ENCODE peak calls at places on chromosome 18, in five cellular contexts. I is tibial artery, T is RWPE1, L is substantia nigra, S is PC-9. B is an unnamed sample.

GRCh38 chr18:42801706-42802105 is 313.8 kb downstream of the RIT2 start:
- DNase-seq in I (no peak), T (no peak), L (no peak), S (no peak), B (no peak)

GRCh38 chr18:77478619-77479018 is 229.0 kb downstream of the GALR1 start:
- DNase-seq in I (peak), T (peak), L (no peak), S (no peak), B (no peak)

GRCh38 chr18:44803019-44803650 is 122.4 kb downstream of the SETBP1 start:
- DNase-seq in I (peak), T (no peak), L (no peak), S (no peak), B (no peak)

GRCh38 chr18:13756671-13757070 is 30.2 kb downstream of the RNMT start:
- DNase-seq in I (no peak), T (no peak), L (no peak), S (no peak), B (no peak)

GRCh38 chr18:3713166-3713565 is 263.2 kb downstream of the TGIF1 start:
- DNase-seq in I (no peak), T (no peak), L (no peak), S (no peak), B (no peak)

GRCh38 chr18:37334494-37335125 is 231.0 kb downstream of the CELF4 start:
- DNase-seq in I (no peak), T (no peak), L (no peak), S (no peak), B (peak)

GRCh38 chr18:62778976-62779869 is 63.9 kb downstream of the PHLPP1 start:
- DNase-seq in I (no peak), T (no peak), L (no peak), S (no peak), B (no peak)

GRCh38 chr18:45621068-45621511 is 5.8 kb downstream of the SLC14A2 start:
- DNase-seq in I (peak), T (peak), L (no peak), S (no peak), B (peak)

GRCh38 chr18:62523255-62523588 is 397 bp downstream of the ZCCHC2 start:
- DNase-seq in I (no peak), T (no peak), L (no peak), S (no peak), B (no peak)

GRCh38 chr18:44841221-44841620 is 160.5 kb downstream of the SETBP1 start:
- DNase-seq in I (no peak), T (no peak), L (no peak), S (no peak), B (no peak)

GRCh38 chr18:56112013-56112749 is 524.2 kb upstream of the TCF4 start:
- DNase-seq in I (no peak), T (no peak), L (no peak), S (peak), B (no peak)

GRCh38 chr18:68893396-68893795 is 95.5 kb downstream of the CCDC102B start:
- DNase-seq in I (no peak), T (no peak), L (no peak), S (no peak), B (no peak)

GRCh38 chr18:13612111-13612997 is 114.0 kb downstream of the FAM210A start:
- DNase-seq in I (no peak), T (no peak), L (no peak), S (no peak), B (peak)

GRCh38 chr18:51753365-51754057 is 556.0 kb upstream of the MEX3C start:
- DNase-seq in I (no peak), T (no peak), L (no peak), S (no peak), B (no peak)
- H3K27ac ChIP-seq in I (no peak), T (no peak), L (no peak), S (no peak), B (no peak)

DNA sequence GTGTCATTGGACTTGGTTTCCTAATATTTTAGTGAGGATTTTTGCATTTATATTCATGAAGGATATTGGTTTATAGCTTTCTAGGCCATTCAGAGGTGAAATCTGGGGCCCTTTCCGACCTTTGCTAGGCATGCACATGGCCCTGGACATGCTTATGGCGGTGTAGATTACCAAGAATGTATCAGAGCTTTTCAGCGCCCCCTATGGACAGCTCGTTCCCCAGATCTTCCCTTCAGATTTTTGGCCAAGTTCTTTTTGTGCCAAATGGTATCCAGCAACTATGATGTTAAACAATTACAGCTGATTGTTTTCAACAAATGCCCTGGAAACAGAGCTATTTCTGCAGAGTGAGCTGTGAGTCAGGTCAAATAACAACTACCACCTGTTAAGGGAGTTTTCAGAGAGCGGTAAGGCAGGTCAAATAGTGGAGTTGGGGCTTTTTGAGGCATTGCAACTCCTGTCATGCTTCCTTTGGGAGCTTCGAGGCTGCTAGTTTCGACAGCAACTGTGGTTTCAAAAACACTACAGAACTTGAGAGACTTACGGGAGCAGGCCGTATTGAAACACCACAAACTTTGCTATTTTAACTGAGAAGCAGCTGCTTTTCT is 188.3 kb downstream of the ZNF516 start:
- DNase-seq in I (no peak), T (no peak), L (no peak), S (no peak), B (no peak)
- H3K27ac ChIP-seq in I (no peak), T (no peak), L (no peak), S (no peak), B (no peak)

GRCh38 chr18:400466-400865 is 100.0 kb downstream of the COLEC12 start:
- DNase-seq in I (no peak), T (no peak), L (no peak), S (peak), B (no peak)
- H3K27ac ChIP-seq in I (no peak), T (no peak), L (no peak), S (no peak), B (no peak)

DNA sequence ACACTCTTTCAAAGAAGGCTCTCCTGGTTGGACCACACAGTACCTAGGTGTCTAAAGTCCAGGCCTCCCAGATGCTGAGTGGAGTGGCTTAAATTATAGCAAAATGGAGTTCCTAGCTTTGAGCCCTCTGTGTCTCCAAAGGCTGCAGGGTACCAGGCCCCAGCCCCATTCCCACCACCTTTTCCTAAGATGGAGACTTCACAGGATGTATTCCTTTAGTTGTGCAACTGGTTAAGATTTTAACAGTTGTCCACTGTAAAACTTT is 4.9 kb downstream of the SMAD7 start:
- DNase-seq in I (no peak), T (no peak), L (no peak), S (no peak), B (no peak)
- H3K27ac ChIP-seq in I (peak), T (peak), L (peak), S (no peak), B (no peak)